ENCODE peak calls at places on chromosomes 5 and 9, in six cellular contexts. H is GM20000, D is brain microvascular endothelial cell, S is Peyer's patch, T is left ventricle myocardium inferior, Z is fibroblast of lung. O is an unnamed sample.
A peak's percentile ranks its signal among the peaks of the same experiment; 100 is the strongest.

GRCh38 chr9:107850653-107851052 is 361.1 kb upstream of the KLF4 start:
- DNase-seq in S (no peak), D (no peak), Z (no peak), H (no peak), T (no peak), O (no peak)

GRCh38 chr9:33159760-33160127 is 7.4 kb downstream of the B4GALT1 start:
- DNase-seq in D (peak; percentile 91), T (peak; percentile 58), S (peak; percentile 87), Z (peak; percentile 77), H (peak; percentile 50), O (no peak)

GRCh38 chr5:175590471-175590881 is 67.4 kb upstream of the HRH2 start:
- DNase-seq in S (no peak), T (no peak), D (peak; percentile 90), Z (peak; percentile 3), H (no peak), O (no peak)

GRCh38 chr9:14205463-14205862 is 108.5 kb downstream of the NFIB start:
- DNase-seq in S (no peak), D (peak; percentile 65), H (no peak), Z (peak; percentile 63), T (no peak), O (no peak)

GRCh38 chr5:100647461-100648230 is 112.5 kb downstream of the FAM174A start:
- DNase-seq in Z (no peak), H (no peak), D (peak; percentile 29), T (peak; percentile 43), S (peak; percentile 28), O (no peak)

GRCh38 chr5:117877731-117878130 is 1110.6 kb downstream of the DTWD2 start:
- DNase-seq in D (no peak), H (no peak), T (no peak), Z (no peak), S (no peak), O (no peak)

GRCh38 chr5:180129291-180130190 is 58.0 kb upstream of the RNF130 start:
- DNase-seq in H (no peak), T (no peak), D (no peak), S (no peak), Z (no peak), O (no peak)

GRCh38 chr5:140869555-140869886 is 764 bp downstream of the PCDHA11 start:
- DNase-seq in Z (no peak), H (no peak), T (no peak), S (no peak), D (no peak), O (no peak)

GRCh38 chr5:41637869-41638268 is 127.5 kb upstream of the PLCXD3 start:
- DNase-seq in D (no peak), Z (peak; percentile 2), S (no peak), H (no peak), T (no peak), O (no peak)

GRCh38 chr9:82549174-82549821 is 513.6 kb downstream of the RASEF start:
- DNase-seq in Z (no peak), T (no peak), D (no peak), S (no peak), H (no peak), O (no peak)

GRCh38 chr5:172910828-172911627 is 48.2 kb upstream of the RPL26L1 start:
- DNase-seq in T (peak; percentile 63), D (peak; percentile 98), Z (peak; percentile 92), H (peak; percentile 62), S (peak; percentile 72), O (peak; percentile 23)

GRCh38 chr9:91245432-91246313 is 116.0 kb downstream of the AUH start:
- DNase-seq in D (peak; percentile 66), T (no peak), S (no peak), H (peak; percentile 38), Z (peak; percentile 39), O (no peak)

GRCh38 chr5:134122530-134122929 is 8.0 kb downstream of the TCF7 start:
- DNase-seq in T (no peak), S (peak; percentile 95), Z (no peak), D (no peak), H (no peak), O (no peak)

GRCh38 chr9:99859395-99859980 is 37.8 kb downstream of the NR4A3 start:
- DNase-seq in Z (no peak), H (no peak), D (no peak), S (no peak), T (no peak), O (no peak)

DNA sequence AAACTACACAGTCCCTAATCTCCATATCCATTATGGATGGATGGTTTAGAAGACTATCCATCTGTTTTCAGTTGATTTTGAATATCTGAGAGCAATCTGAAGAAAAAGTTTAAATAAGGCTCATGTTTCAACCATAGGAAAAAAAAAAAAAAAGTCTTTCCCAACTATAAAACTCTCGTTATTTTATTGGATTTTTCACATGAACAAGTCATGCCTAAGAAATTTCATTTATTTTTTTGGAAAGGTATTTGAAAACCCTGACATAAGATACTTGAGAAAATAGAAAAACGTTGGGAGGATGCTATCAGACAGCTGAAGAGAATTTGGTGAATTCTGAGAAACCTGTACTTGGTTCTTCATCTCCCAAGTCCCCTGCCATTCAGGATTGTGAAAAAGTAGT is 2.3 kb downstream of the C9orf40 start:
- DNase-seq in D (no peak), H (no peak), Z (no peak), T (no peak), S (no peak), O (no peak)
- TF ChIP-seq CTCF in D (no peak), H (no peak), Z (no peak), T (no peak), S (no peak), O (no peak)

GRCh38 chr9:130856474-130856873 is 21.4 kb downstream of the ABL1 start:
- DNase-seq in S (no peak), Z (no peak), H (no peak), T (no peak), D (no peak), O (no peak)

GRCh38 chr9:130852801-130853200 is 17.7 kb downstream of the ABL1 start:
- DNase-seq in S (no peak), Z (no peak), D (no peak), T (no peak), H (no peak), O (no peak)

GRCh38 chr9:130854086-130854485 is 19.0 kb downstream of the ABL1 start:
- DNase-seq in T (no peak), Z (no peak), H (no peak), S (no peak), D (no peak), O (no peak)

GRCh38 chr9:130857864-130858730 is 23.0 kb downstream of the ABL1 start:
- DNase-seq in T (peak; percentile 64), S (no peak), Z (peak; percentile 80), D (peak; percentile 95), H (no peak), O (no peak)

DNA sequence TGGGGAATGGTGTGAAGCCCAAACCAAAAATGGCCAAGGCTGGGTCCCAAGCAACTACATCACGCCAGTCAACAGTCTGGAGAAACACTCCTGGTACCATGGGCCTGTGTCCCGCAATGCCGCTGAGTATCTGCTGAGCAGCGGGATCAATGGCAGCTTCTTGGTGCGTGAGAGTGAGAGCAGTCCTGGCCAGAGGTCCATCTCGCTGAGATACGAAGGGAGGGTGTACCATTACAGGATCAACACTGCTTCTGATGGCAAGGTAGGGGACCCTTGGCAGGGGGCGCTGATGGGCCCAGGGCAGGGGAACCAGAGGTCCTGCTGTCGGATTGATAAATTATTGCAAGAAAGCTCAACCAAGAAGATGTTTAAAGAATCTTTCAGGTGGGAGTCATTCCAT is 19.8 kb downstream of the ABL1 start:
- DNase-seq in S (no peak), D (no peak), H (no peak), T (no peak), Z (no peak), O (no peak)
- TF ChIP-seq CTCF in S (no peak), D (peak; percentile 17), H (no peak), T (no peak), Z (no peak), O (no peak)

GRCh38 chr9:136974834-136975535 is 2.3 kb upstream of the PTGDS start:
- DNase-seq in D (no peak), T (peak; percentile 53), S (no peak), H (no peak), Z (no peak), O (no peak)

GRCh38 chr9:136975624-136976023 is 1.7 kb upstream of the PTGDS start:
- DNase-seq in S (peak; percentile 35), D (no peak), Z (no peak), T (peak; percentile 73), H (no peak), O (no peak)

GRCh38 chr9:136972335-136972734 is 5.0 kb upstream of the PTGDS start:
- DNase-seq in S (no peak), T (no peak), Z (no peak), H (no peak), D (no peak), O (no peak)

GRCh38 chr9:136972743-136973142 is 4.6 kb upstream of the PTGDS start:
- DNase-seq in H (no peak), S (no peak), D (no peak), Z (no peak), T (no peak), O (no peak)

DNA sequence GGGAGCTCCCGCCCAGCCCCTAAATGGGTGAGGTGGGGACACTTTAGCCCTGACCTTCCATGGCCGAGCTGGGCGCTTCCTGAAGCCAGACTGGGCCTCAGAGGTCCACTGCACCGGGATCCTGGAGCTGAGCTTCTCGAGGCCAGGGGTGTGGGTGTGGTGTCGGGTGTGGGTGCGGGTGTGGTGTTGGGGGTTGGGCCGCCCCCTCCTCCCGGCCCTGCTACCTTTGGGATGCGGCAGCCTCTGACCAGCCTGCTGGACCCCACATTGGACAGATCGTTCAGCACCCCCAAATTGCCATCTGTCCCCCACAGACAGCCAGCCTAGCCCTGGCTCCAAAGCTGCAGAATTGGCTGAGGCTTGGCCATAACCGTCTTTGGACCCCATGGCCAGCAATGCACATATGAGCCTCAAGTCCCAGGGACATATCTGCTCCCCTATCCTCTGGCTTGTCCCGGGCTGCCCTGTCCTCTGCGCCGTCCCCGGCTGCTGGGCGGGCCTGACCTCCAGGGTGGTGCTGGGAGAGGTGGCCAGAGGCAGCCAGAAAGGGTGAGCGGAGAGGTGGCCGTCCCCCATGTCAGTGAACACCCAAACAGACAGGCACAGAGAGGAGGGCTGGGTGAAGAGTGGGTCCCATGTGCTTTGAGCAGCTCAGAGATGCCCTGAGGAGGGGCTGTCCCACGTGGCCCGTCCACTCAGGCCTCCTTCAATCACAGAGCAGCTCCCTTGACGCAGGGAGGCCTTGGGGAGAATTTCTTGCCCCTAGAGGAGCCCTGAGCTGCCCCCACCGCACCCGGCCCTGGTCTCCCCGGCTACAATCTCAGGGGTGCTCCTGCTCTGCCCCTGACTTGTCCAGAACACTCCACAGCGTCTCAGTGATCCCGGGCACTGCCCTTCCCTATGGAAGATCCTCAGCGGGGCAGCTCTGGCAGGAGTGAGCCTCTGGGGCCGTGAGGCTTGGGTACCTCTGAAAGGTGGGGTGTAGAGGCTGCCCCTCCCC is 3.4 kb upstream of the PTGDS start:
- DNase-seq in H (no peak), D (no peak), Z (no peak), T (no peak), S (no peak), O (no peak)
- TF ChIP-seq CTCF in H (no peak), D (no peak), Z (no peak), T (no peak), S (no peak), O (no peak)

GRCh38 chr9:126952180-126952960 is 37.8 kb downstream of the RALGPS1 start:
- DNase-seq in D (no peak), Z (peak; percentile 71), H (no peak), T (no peak), S (no peak), O (no peak)

GRCh38 chr9:126953089-126953809 is 38.7 kb downstream of the RALGPS1 start:
- DNase-seq in D (peak; percentile 6), S (no peak), T (no peak), H (no peak), Z (peak; percentile 62), O (no peak)

GRCh38 chr9:126945682-126946081 is 31.1 kb downstream of the RALGPS1 start:
- DNase-seq in D (no peak), T (no peak), Z (no peak), S (no peak), H (no peak), O (no peak)

GRCh38 chr9:126942369-126942768 is 27.8 kb downstream of the RALGPS1 start:
- DNase-seq in H (no peak), Z (no peak), T (no peak), D (no peak), S (no peak), O (no peak)

GRCh38 chr9:126947529-126947928 is 32.9 kb downstream of the RALGPS1 start:
- DNase-seq in T (no peak), Z (no peak), H (no peak), D (no peak), S (no peak), O (no peak)
- TF ChIP-seq CTCF in T (peak; percentile 38), Z (no peak), H (peak; percentile 3), D (peak; percentile 13), S (no peak), O (no peak)